ENCODE peak calls at places on chromosome 5, in seven cellular contexts. W is fibroblast of lung, N is heart left ventricle, I is neural progenitor cell, K is left ventricle myocardium inferior, M is transverse colon, D is right atrium auricular region. T is an unnamed sample. For H3K4me1, the result is how much of the 10 kb centered on the place peaks cover.

GRCh38 chr5:19370655-19371386 is 617.2 kb downstream of the CDH18 start:
- DNase-seq in W (no peak), N (no peak), I (no peak), K (no peak), M (no peak), D (no peak), T (no peak)

GRCh38 chr5:25713259-25713658 is 1068.5 kb upstream of the CDH10 start:
- DNase-seq in W (no peak), N (no peak), I (peak), K (no peak), M (no peak), D (no peak), T (no peak)

GRCh38 chr5:68648944-68649874 is 433.7 kb downstream of the PIK3R1 start:
- DNase-seq in W (no peak), N (no peak), I (no peak), K (no peak), M (no peak), D (no peak), T (peak)

GRCh38 chr5:31635446-31635845 is 3.5 kb upstream of the PDZD2 start:
- DNase-seq in W (no peak), N (no peak), I (no peak), K (no peak), M (no peak), D (no peak), T (no peak)

GRCh38 chr5:53034832-53035231 is 45.7 kb downstream of the ITGA2 start:
- DNase-seq in W (no peak), N (no peak), I (no peak), K (no peak), M (no peak), D (no peak), T (no peak)

GRCh38 chr5:73039082-73039481 is 81.3 kb upstream of the TMEM171 start:
- DNase-seq in W (no peak), N (no peak), I (peak), K (no peak), M (no peak), D (no peak), T (no peak)

GRCh38 chr5:7779019-7779662 is 71.8 kb downstream of the CFAP90 start:
- DNase-seq in W (no peak), N (no peak), I (no peak), K (no peak), M (no peak), D (no peak), T (no peak)

GRCh38 chr5:40778133-40778532 is 20.0 kb downstream of the PRKAA1 start:
- DNase-seq in W (no peak), N (no peak), I (no peak), K (no peak), M (no peak), D (no peak), T (no peak)

GRCh38 chr5:74895906-74896305 is 29.7 kb upstream of the FAM169A start:
- DNase-seq in W (peak), N (peak), I (no peak), K (peak), M (peak), D (peak), T (peak)

GRCh38 chr5:73663860-73664240 is 37.9 kb downstream of the ARHGEF28 start:
- DNase-seq in W (no peak), N (no peak), I (no peak), K (no peak), M (no peak), D (no peak), T (no peak)

GRCh38 chr5:61631438-61631941 is 299.4 kb downstream of the ZSWIM6 start:
- DNase-seq in W (peak), N (peak), I (peak), K (peak), M (peak), D (peak), T (no peak)

GRCh38 chr5:32100230-32100629 is 73.9 kb downstream of the GOLPH3 start:
- DNase-seq in W (no peak), N (no peak), I (no peak), K (no peak), M (no peak), D (no peak), T (no peak)

GRCh38 chr5:114192108-114192507 is 169.8 kb upstream of the KCNN2 start:
- DNase-seq in W (peak), N (no peak), I (no peak), K (no peak), M (no peak), D (no peak), T (no peak)

GRCh38 chr5:178420424-178420823 is 169.8 kb downstream of the COL23A1 start:
- DNase-seq in W (no peak), N (no peak), I (peak), K (no peak), M (no peak), D (no peak), T (no peak)

GRCh38 chr5:146137967-146138403 is 32.6 kb upstream of the PLAC8L1 start:
- DNase-seq in W (peak), N (no peak), I (no peak), K (no peak), M (peak), D (no peak), T (no peak)

GRCh38 chr5:3195991-3196390 is 399.6 kb upstream of the IRX1 start:
- DNase-seq in W (no peak), N (no peak), I (peak), K (no peak), M (no peak), D (no peak), T (no peak)
- TF ChIP-seq CTCF in W (no peak), N (no peak), I (peak), K (no peak), M (no peak), D (no peak), T (no peak)

GRCh38 chr5:21613971-21614488 is 1239.1 kb downstream of the CDH12 start:
- DNase-seq in W (no peak), N (no peak), I (peak), K (no peak), M (no peak), D (no peak), T (no peak)

DNA sequence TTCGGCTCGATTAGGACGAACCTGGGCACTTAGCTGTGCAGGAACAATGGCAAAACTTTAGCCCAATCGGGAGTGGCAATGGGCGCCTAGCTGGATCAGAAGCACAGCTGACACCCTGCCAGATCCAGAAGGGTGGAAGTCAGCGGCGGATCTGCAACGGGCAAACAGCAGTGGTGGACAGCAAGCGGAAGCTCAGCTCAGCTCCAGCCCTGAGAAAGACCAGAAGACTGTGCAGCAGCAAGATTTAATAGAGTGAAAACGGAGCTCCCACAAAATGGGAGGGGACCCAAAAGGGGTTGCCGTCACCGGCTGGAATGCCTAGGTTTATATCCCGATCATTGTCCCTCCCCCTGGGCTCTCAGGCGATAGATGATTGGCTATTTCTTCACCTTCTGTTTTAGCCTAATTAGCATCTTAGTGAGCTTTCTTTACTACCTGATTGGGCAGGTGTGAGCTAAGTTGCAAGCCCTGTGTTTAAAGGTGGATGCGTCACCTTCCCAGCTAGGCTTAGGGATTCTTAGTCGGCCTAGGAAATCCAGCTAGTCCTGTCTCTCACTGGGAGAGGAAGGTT is 1237.9 kb downstream of the CDH12 start:
- DNase-seq in W (no peak), N (no peak), I (no peak), K (no peak), M (no peak), D (no peak), T (no peak)
- H3K4me1 ChIP-seq in W (under half), N (under half), I (under half), K (under half), M (under half), D (under half), T (under half)

GRCh38 chr5:123810911-123811310 is 298.9 kb downstream of the CSNK1G3 start:
- DNase-seq in W (no peak), N (no peak), I (peak), K (no peak), M (no peak), D (no peak), T (no peak)

GRCh38 chr5:123808841-123809240 is 296.9 kb downstream of the CSNK1G3 start:
- DNase-seq in W (no peak), N (no peak), I (no peak), K (no peak), M (no peak), D (no peak), T (no peak)

GRCh38 chr5:123811771-123812170 is 299.8 kb downstream of the CSNK1G3 start:
- DNase-seq in W (no peak), N (no peak), I (no peak), K (no peak), M (no peak), D (no peak), T (no peak)

GRCh38 chr5:123809594-123810172 is 297.7 kb downstream of the CSNK1G3 start:
- DNase-seq in W (no peak), N (no peak), I (no peak), K (no peak), M (peak), D (no peak), T (no peak)

DNA sequence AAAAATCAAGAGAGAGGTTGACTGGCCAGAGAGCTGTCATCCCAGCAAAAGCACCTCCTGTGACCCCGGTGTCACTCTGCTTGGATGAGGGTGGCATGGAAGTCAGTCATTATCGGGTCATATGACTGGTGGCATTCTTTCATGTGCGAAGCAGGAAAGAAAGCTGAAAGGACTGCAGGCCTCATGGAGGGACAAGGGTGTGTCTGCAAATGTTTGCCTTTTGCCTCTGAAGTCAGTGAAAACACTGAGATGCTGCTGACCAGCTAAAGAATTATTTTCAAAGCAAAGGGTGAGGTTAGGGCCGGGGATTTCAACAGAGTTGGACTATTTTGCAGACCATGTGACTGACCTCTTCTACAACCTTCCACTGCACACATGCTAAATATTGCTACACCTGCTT is 298.3 kb downstream of the CSNK1G3 start:
- DNase-seq in W (peak), N (peak), I (no peak), K (peak), M (peak), D (no peak), T (no peak)
- H3K4me3 ChIP-seq in W (no peak), N (no peak), I (no peak), K (no peak), M (no peak), D (no peak), T (no peak)

GRCh38 chr5:150485770-150486401 is 22.0 kb upstream of the NDST1 start:
- DNase-seq in W (peak), N (peak), I (peak), K (peak), M (peak), D (no peak), T (peak)

GRCh38 chr5:150487199-150488061 is 20.5 kb upstream of the NDST1 start:
- DNase-seq in W (peak), N (no peak), I (no peak), K (peak), M (peak), D (no peak), T (peak)

GRCh38 chr5:150488519-150489357 is 19.2 kb upstream of the NDST1 start:
- DNase-seq in W (peak), N (peak), I (no peak), K (peak), M (peak), D (peak), T (peak)

GRCh38 chr5:150484964-150485769 is 22.8 kb upstream of the NDST1 start:
- DNase-seq in W (no peak), N (no peak), I (peak), K (no peak), M (no peak), D (no peak), T (no peak)

DNA sequence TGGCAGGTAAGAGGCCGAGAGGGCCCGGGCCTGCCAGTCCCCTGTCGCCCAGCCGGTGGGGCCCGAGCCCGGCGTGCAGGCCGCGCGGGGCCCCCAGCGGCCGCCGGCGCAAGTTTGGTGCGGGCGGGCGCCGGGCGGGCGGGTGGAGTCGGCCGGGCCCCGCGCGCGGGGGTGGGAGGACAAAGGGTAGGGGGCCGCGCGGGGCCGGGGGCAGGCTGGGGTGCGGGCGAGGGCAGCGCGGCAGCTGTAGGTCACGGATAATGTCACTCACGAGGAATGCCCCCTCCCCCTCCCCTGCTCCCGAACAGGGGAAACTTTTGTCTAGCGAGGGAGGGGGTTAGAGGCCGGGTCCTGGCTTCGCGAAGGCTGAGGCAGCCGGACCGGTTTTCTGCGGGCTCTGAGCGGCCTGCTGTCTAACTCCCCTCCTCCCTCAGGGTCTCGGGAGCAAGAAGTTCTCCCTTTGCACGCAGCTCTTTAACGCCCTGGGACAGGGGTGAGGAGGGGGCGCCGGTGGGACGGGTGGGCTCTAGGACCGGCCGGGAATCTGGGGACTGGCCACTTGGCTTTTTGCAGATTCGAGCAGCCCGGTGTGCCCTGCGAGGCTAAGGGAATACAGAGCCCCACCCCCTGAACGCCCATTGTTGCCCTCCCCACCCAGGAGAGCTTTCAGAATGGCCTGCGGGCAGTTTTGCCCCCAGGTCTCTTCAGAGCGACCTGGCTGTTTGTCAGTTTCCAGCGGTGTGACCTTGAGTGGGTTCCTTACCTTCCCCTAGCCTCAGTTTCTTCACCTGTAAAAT is 21.3 kb upstream of the NDST1 start:
- DNase-seq in W (peak), N (peak), I (peak), K (peak), M (peak), D (no peak), T (peak)
- TF ChIP-seq CTCF in W (no peak), N (no peak), I (no peak), K (no peak), M (no peak), D (no peak), T (peak)

GRCh38 chr5:109410389-109411174 is 808 bp upstream of the PJA2 start:
- DNase-seq in W (peak), N (peak), I (peak), K (peak), M (peak), D (peak), T (peak)
- H3K4me1 ChIP-seq in W (under half), N (under half), I (under half), K (half or more), M (under half), D (under half), T (under half)

DNA sequence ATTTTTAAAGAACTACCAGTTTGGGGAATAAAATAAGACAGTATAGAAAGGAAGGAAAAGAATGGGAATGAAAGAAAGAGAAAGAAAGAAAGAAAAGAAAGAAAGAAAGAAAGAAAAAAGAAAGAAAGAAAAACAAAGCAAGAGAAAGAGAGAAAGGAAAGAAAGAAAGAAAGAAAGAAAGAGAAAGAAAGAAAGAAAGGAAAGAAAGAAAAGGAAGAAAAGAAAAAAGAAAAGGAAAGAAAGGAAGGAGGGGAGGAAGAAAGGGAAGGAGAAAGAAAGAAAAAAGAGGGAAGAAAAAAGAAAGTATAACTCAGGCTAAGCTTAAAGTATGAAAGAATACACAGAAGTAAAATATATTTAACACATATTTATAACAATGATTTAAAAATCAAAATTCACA is 51.0 kb upstream of the FGF10 start:
- DNase-seq in W (no peak), N (no peak), I (no peak), K (no peak), M (no peak), D (no peak), T (no peak)
- H3K4me3 ChIP-seq in W (no peak), N (no peak), I (no peak), K (no peak), M (no peak), D (no peak), T (no peak)

GRCh38 chr5:137398751-137399150 is 100.4 kb downstream of the SPOCK1 start:
- DNase-seq in W (no peak), N (no peak), I (no peak), K (no peak), M (no peak), D (no peak), T (no peak)

GRCh38 chr5:137405393-137405792 is 93.7 kb downstream of the SPOCK1 start:
- DNase-seq in W (no peak), N (no peak), I (no peak), K (no peak), M (no peak), D (no peak), T (no peak)

GRCh38 chr5:137402436-137403187 is 96.5 kb downstream of the SPOCK1 start:
- DNase-seq in W (no peak), N (no peak), I (no peak), K (no peak), M (no peak), D (no peak), T (no peak)

GRCh38 chr5:137400571-137400970 is 98.6 kb downstream of the SPOCK1 start:
- DNase-seq in W (no peak), N (no peak), I (no peak), K (no peak), M (no peak), D (no peak), T (no peak)

GRCh38 chr5:137401946-137402345 is 97.2 kb downstream of the SPOCK1 start:
- DNase-seq in W (no peak), N (no peak), I (no peak), K (no peak), M (no peak), D (no peak), T (no peak)
- TF ChIP-seq CTCF in W (no peak), N (no peak), I (no peak), K (no peak), M (no peak), D (no peak), T (no peak)

DNA sequence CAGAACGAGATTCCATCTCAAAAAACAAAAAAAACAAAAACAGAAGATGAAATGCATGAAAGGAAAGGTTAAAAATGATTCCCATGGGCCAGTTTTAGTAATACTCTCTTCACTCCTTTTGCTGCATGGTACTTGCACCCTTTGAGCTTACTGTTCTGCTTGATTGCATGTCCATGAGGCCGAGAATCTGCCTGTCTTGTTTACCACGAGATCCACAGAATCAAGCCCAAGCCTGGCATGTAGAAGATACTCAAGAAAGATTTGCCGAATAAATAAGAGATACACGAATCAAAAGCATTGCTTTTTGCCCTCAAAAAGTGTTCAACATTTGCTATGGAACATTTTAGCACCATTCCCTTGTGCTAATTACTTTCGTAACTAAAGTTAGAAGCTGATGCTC is 1.1 kb downstream of the FAXDC2 start:
- DNase-seq in W (no peak), N (no peak), I (no peak), K (no peak), M (no peak), D (no peak), T (no peak)
- H3K4me1 ChIP-seq in W (under half), N (under half), I (under half), K (half or more), M (under half), D (under half), T (under half)

DNA sequence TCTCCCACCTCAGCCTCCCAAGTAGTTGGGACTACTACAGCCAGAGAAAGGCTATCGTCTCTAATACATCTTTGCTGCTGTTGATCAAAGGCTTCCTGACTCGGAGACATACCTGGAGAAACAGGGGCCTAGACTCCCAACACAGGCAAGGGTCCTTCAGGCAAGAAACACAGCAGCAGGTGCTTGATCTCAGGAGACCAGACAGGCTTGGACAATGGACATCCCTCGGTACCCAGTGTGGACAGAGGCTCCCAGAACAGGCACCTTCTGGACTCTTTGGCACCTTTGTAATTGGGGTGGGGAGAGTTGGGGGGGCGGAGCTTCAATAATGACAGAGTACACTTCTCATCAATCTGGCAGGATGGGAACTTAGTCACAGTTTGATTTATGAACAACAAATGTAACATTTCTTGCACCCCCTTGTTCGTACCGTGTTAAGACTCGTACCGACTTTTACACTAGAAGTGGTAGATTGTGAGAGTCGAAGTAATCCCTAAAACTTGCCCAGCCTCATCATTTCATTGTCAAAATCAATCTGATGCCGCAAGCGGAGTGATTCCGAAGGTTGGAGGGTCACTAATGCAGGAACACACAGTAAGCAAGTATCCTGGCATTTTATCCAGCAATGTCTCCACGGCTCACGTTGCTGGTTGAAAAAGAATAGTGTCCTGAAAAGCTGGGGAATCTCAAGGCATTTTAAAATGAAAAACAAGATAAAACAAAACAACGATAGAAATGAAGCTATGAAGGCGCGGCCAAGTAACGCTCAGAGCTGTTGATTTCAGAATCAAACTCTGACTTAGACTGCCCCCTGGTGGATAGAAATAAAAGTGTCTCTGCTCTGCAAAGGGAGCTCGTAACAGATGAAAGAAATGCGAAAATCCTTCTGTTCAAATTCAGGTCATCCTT is 46.4 kb upstream of the STK32A start:
- DNase-seq in W (peak), N (peak), I (peak), K (no peak), M (peak), D (no peak), T (peak)
- H3K4me3 ChIP-seq in W (no peak), N (no peak), I (no peak), K (peak), M (no peak), D (no peak), T (no peak)

GRCh38 chr5:2039180-2039531 is 156.4 kb upstream of the IRX4 start:
- DNase-seq in W (no peak), N (no peak), I (peak), K (no peak), M (no peak), D (no peak), T (peak)
- TF ChIP-seq CTCF in W (no peak), N (no peak), I (no peak), K (no peak), M (no peak), D (no peak), T (no peak)